ENCODE peak calls at places on chromosomes 2 and 18, in eight cellular contexts. R is cardiac muscle cell, B is brain microvascular endothelial cell, F is SK-N-SH, Y is astrocyte, D is fibroblast of mammary gland, Z is A673, P is adipocyte. X is an unnamed sample.

GRCh38 chr2:207835805-207836204 is 66.1 kb upstream of the FZD5 start:
- DNase-seq in R (no peak), B (no peak), F (no peak), Y (no peak), D (no peak), Z (no peak), P (no peak), X (no peak)

GRCh38 chr18:32072321-32072720 is 19.4 kb upstream of the RNF138 start:
- DNase-seq in R (no peak), B (no peak), F (no peak), Y (no peak), D (no peak), Z (peak; percentile 23), P (no peak), X (no peak)

GRCh38 chr2:156687715-156688114 is 251.5 kb downstream of the GPD2 start:
- DNase-seq in R (no peak), B (no peak), F (no peak), Y (no peak), D (peak; percentile 77), Z (no peak), P (peak; percentile 30), X (no peak)

GRCh38 chr2:206217162-206217561 is 57.3 kb upstream of the ZDBF2 start:
- DNase-seq in R (peak; percentile 21), B (no peak), F (peak; percentile 39), Y (no peak), D (no peak), Z (no peak), P (no peak), X (no peak)

GRCh38 chr2:239194731-239195317 is 206.0 kb downstream of the HDAC4 start:
- DNase-seq in R (no peak), B (no peak), F (no peak), Y (no peak), D (no peak), Z (no peak), P (no peak), X (no peak)

GRCh38 chr2:26300234-26300641 is 45.7 kb upstream of the SELENOI start:
- DNase-seq in R (no peak), B (peak; percentile 16), F (no peak), Y (peak; percentile 39), D (peak; percentile 55), Z (no peak), P (peak; percentile 55), X (peak; percentile 42)

GRCh38 chr2:12162269-12163247 is 416.1 kb downstream of the LPIN1 start:
- DNase-seq in R (no peak), B (no peak), F (no peak), Y (no peak), D (no peak), Z (no peak), P (no peak), X (no peak)

GRCh38 chr2:10079931-10080535 is at the start of gene CYS1:
- DNase-seq in R (peak; percentile 52), B (no peak), F (peak; percentile 90), Y (no peak), D (no peak), Z (no peak), P (peak; percentile 67), X (peak; percentile 19)

GRCh38 chr2:6639870-6640639 is 225.7 kb downstream of the CMPK2 start:
- DNase-seq in R (peak; percentile 13), B (no peak), F (no peak), Y (no peak), D (no peak), Z (peak; percentile 84), P (no peak), X (no peak)

GRCh38 chr2:111135910-111136297 is 15.2 kb downstream of the BCL2L11 start:
- DNase-seq in R (no peak), B (peak; percentile 48), F (no peak), Y (peak; percentile 82), D (peak; percentile 89), Z (no peak), P (no peak), X (no peak)

GRCh38 chr2:112881217-112882000 is 29.6 kb upstream of the IL37 start:
- DNase-seq in R (no peak), B (peak; percentile 98), F (no peak), Y (peak; percentile 94), D (peak; percentile 81), Z (peak; percentile 68), P (peak; percentile 60), X (peak; percentile 84)

GRCh38 chr2:178767099-178768060 is 39.8 kb downstream of the TTN start:
- DNase-seq in R (no peak), B (no peak), F (no peak), Y (no peak), D (no peak), Z (no peak), P (no peak), X (no peak)

GRCh38 chr2:229679393-229680125 is 34.8 kb downstream of the DNER start:
- DNase-seq in R (no peak), B (no peak), F (no peak), Y (peak; percentile 20), D (no peak), Z (peak; percentile 7), P (no peak), X (no peak)

GRCh38 chr2:170361359-170361936 is 183.5 kb downstream of the MYO3B start:
- DNase-seq in R (peak; percentile 67), B (peak; percentile 63), F (peak; percentile 32), Y (peak; percentile 20), D (peak; percentile 59), Z (peak; percentile 69), P (peak; percentile 56), X (peak; percentile 56)

GRCh38 chr2:25992556-25992955 is 10.3 kb upstream of the KIF3C start:
- DNase-seq in R (no peak), B (no peak), F (no peak), Y (no peak), D (no peak), Z (no peak), P (no peak), X (no peak)

GRCh38 chr2:69902213-69902922 is 8.6 kb downstream of the SNRNP27 start:
- DNase-seq in R (no peak), B (no peak), F (no peak), Y (no peak), D (no peak), Z (no peak), P (no peak), X (no peak)

GRCh38 chr2:236554629-236555282 is 14.9 kb upstream of the ACKR3 start:
- DNase-seq in R (no peak), B (no peak), F (no peak), Y (no peak), D (no peak), Z (no peak), P (no peak), X (no peak)

GRCh38 chr18:58455318-58455950 is 173.5 kb downstream of the ALPK2 start:
- DNase-seq in R (no peak), B (no peak), F (no peak), Y (peak; percentile 12), D (no peak), Z (no peak), P (no peak), X (no peak)

GRCh38 chr2:65377556-65378307 is 54.7 kb downstream of the SPRED2 start:
- DNase-seq in R (no peak), B (peak; percentile 74), F (no peak), Y (peak; percentile 82), D (peak; percentile 77), Z (peak; percentile 52), P (peak; percentile 89), X (peak; percentile 77)

GRCh38 chr2:10532631-10533101 is 84.5 kb upstream of the ODC1 start:
- DNase-seq in R (no peak), B (no peak), F (no peak), Y (no peak), D (no peak), Z (no peak), P (no peak), X (no peak)

GRCh38 chr2:101710036-101710689 is 12.7 kb downstream of the MAP4K4 start:
- DNase-seq in R (no peak), B (no peak), F (no peak), Y (no peak), D (no peak), Z (no peak), P (no peak), X (no peak)
- H3K4me3 ChIP-seq in R (no peak overlapping the region), B (no peak overlapping the region), F (no peak overlapping the region), Y (no peak overlapping the region), D (no peak overlapping the region), Z (no peak overlapping the region), P (no peak overlapping the region), X (no peak overlapping the region)

GRCh38 chr2:177241771-177242135 is 22.8 kb downstream of the NFE2L2 start:
- DNase-seq in R (no peak), B (no peak), F (peak; percentile 60), Y (peak; percentile 45), D (no peak), Z (no peak), P (peak; percentile 62), X (peak; percentile 73)

GRCh38 chr2:177239053-177239452 is 25.5 kb downstream of the NFE2L2 start:
- DNase-seq in R (no peak), B (no peak), F (no peak), Y (no peak), D (no peak), Z (no peak), P (no peak), X (no peak)

GRCh38 chr2:177237932-177238331 is 25.3 kb downstream of the HNRNPA3 start:
- DNase-seq in R (no peak), B (no peak), F (no peak), Y (no peak), D (no peak), Z (no peak), P (no peak), X (no peak)

GRCh38 chr2:177242136-177242987 is 22.2 kb downstream of the NFE2L2 start:
- DNase-seq in R (no peak), B (peak; percentile 74), F (peak; percentile 25), Y (peak; percentile 95), D (peak; percentile 91), Z (peak; percentile 87), P (peak; percentile 94), X (peak; percentile 98)

DNA sequence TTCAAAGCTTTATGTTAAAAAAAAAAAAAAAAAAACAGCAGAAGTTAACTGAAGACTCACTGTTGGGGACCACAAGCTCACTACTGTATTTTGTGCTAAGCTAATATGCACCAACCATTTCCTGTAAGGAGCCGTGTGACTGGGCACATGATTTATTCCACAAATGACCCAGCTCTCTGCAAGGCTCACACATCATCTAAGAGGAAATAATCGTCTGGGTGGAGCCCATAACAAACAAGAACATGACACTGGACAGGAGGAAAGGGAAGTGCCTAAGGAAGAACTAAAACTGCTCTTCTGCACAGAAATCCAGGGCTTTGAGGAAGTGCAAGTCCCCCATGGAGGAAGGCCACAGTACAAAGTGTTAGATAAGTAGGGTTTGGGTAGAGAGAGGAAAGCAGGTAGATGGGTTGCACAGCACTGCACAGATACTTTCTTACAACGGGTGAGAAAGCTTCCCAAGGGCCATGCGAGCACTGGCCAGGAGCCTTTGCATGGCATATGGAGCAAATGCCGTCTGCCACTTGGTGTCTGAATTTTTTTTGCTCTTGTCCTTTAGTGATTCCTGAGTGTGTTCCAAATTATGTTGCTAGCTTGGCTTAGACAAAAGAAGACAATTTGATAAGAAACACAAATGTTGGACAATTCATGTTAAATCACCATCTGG is 24.5 kb downstream of the NFE2L2 start:
- DNase-seq in R (no peak), B (no peak), F (no peak), Y (peak; percentile 48), D (peak; percentile 80), Z (peak; percentile 62), P (no peak), X (peak; percentile 66)
- H3K4me3 ChIP-seq in R (no peak overlapping the region), B (no peak overlapping the region), F (peak overlapping the region; percentile 5), Y (no peak overlapping the region), D (no peak overlapping the region), Z (peak overlapping the region; percentile 6), P (peak overlapping the region; percentile 79), X (peak overlapping the region; percentile 1)

GRCh38 chr2:101768480-101769077 is 71.1 kb downstream of the MAP4K4 start:
- DNase-seq in R (no peak), B (no peak), F (no peak), Y (no peak), D (no peak), Z (no peak), P (no peak), X (no peak)
- H3K4me3 ChIP-seq in R (no peak overlapping the region), B (no peak overlapping the region), F (no peak overlapping the region), Y (no peak overlapping the region), D (no peak overlapping the region), Z (no peak overlapping the region), P (no peak overlapping the region), X (no peak overlapping the region)

GRCh38 chr2:75603477-75603876 is 42.7 kb upstream of the EVA1A start:
- DNase-seq in R (no peak), B (no peak), F (no peak), Y (no peak), D (peak; percentile 42), Z (no peak), P (no peak), X (peak; percentile 73)
- H3K4me3 ChIP-seq in R (no peak overlapping the region), B (no peak overlapping the region), F (no peak overlapping the region), Y (no peak overlapping the region), D (no peak overlapping the region), Z (no peak overlapping the region), P (no peak overlapping the region), X (no peak overlapping the region)